ENCODE peak calls at places on chromosomes 4 and X, in five cellular contexts. A is A549, N is right lobe of liver, M is lower leg skin, U is NB4. H is an unnamed sample.

GRCh38 chrX:773292-774025 is 142.9 kb downstream of the SHOX start:
- DNase-seq in M (no peak), A (no peak), U (no peak), N (no peak), H (no peak)

GRCh38 chr4:90328558-90328957 is 201.4 kb downstream of the CCSER1 start:
- DNase-seq in N (no peak), A (no peak), U (peak), M (peak), H (no peak)

GRCh38 chrX:151396042-151396826 is 772 bp upstream of the VMA21 start:
- DNase-seq in M (no peak), U (peak), A (no peak), N (no peak), H (peak)

GRCh38 chr4:82744284-82744963 is 54.2 kb downstream of the SCD5 start:
- DNase-seq in A (no peak), U (no peak), N (no peak), M (peak), H (no peak)

GRCh38 chr4:182877326-182877883 is 39.8 kb downstream of the DCTD start:
- DNase-seq in M (peak), U (no peak), A (no peak), N (no peak), H (no peak)

GRCh38 chr4:188372856-188373255 is 233.6 kb downstream of the TRIML1 start:
- DNase-seq in N (no peak), M (no peak), A (peak), U (no peak), H (no peak)

GRCh38 chr4:54716478-54717065 is 58.8 kb downstream of the KIT start:
- DNase-seq in A (no peak), N (no peak), U (no peak), M (no peak), H (no peak)

GRCh38 chr4:185351691-185352090 is 44.0 kb downstream of the LRP2BP start:
- DNase-seq in M (no peak), A (no peak), N (no peak), U (no peak), H (no peak)

GRCh38 chrX:79366888-79367749 is at the start of gene ITM2A:
- DNase-seq in A (no peak), N (peak), U (peak), M (peak), H (no peak)

GRCh38 chr4:101101072-101101471 is 246.3 kb downstream of the PPP3CA start:
- DNase-seq in U (no peak), M (no peak), N (no peak), A (no peak), H (no peak)

GRCh38 chr4:175884048-175884447 is 72.0 kb upstream of the GPM6A start:
- DNase-seq in N (no peak), M (no peak), U (no peak), A (no peak), H (no peak)

GRCh38 chr4:72323227-72323626 is 245.8 kb downstream of the ADAMTS3 start:
- DNase-seq in N (no peak), A (no peak), M (no peak), U (no peak), H (no peak)

GRCh38 chrX:15808254-15808653 is 18.0 kb downstream of the ZRSR2 start:
- DNase-seq in N (no peak), A (no peak), M (no peak), U (no peak), H (no peak)

GRCh38 chr4:5888222-5888701 is 4.6 kb downstream of the CRMP1 start:
- DNase-seq in M (no peak), A (no peak), U (no peak), N (no peak), H (no peak)

GRCh38 chrX:66016905-66017658 is 22.8 kb downstream of the VSIG4 start:
- DNase-seq in N (no peak), M (no peak), U (no peak), A (no peak), H (no peak)

GRCh38 chrX:66015906-66016689 is 23.8 kb downstream of the VSIG4 start:
- DNase-seq in U (no peak), N (no peak), A (no peak), M (no peak), H (no peak)

GRCh38 chrX:66014084-66014483 is 25.8 kb downstream of the VSIG4 start:
- DNase-seq in U (no peak), N (no peak), M (no peak), A (no peak), H (no peak)

GRCh38 chrX:66014560-66014959 is 25.3 kb downstream of the VSIG4 start:
- DNase-seq in A (no peak), U (peak), M (no peak), N (no peak), H (no peak)

GRCh38 chrX:66015152-66015827 is 24.6 kb downstream of the VSIG4 start:
- DNase-seq in A (no peak), U (peak), M (no peak), N (peak), H (no peak)
- TF ChIP-seq POLR2A in A (no peak), U (peak), M (no peak), N (peak), H (no peak)

GRCh38 chrX:19867411-19867732 is 20.0 kb downstream of the SH3KBP1 start:
- DNase-seq in N (no peak), M (peak), A (no peak), U (no peak), H (no peak)
- TF ChIP-seq POLR2A in N (no peak), M (no peak), A (no peak), U (no peak), H (no peak)

GRCh38 chr4:768076-768475 is 57.9 kb downstream of the CPLX1 start:
- DNase-seq in M (no peak), U (no peak), A (no peak), N (no peak), H (no peak)

GRCh38 chr4:771464-771863 is 54.5 kb downstream of the CPLX1 start:
- DNase-seq in A (no peak), U (no peak), N (no peak), M (no peak), H (no peak)

GRCh38 chr4:768995-769394 is 56.9 kb downstream of the CPLX1 start:
- DNase-seq in A (no peak), M (no peak), N (no peak), U (no peak), H (no peak)

GRCh38 chr4:770022-770421 is 55.9 kb downstream of the CPLX1 start:
- DNase-seq in A (no peak), M (no peak), U (no peak), N (no peak), H (no peak)

GRCh38 chr4:769511-769910 is 56.4 kb downstream of the CPLX1 start:
- DNase-seq in U (no peak), N (no peak), A (no peak), M (no peak), H (no peak)
- TF ChIP-seq POLR2A in U (no peak), N (no peak), A (no peak), M (no peak), H (no peak)

GRCh38 chrX:102712967-102713677 is 874 bp downstream of the GPRASP2 start:
- DNase-seq in A (peak), N (peak), M (peak), U (no peak), H (peak)
- TF ChIP-seq POLR2A in A (no peak), N (no peak), M (no peak), U (no peak), H (no peak)

GRCh38 chrX:72181178-72182125 is at the start of gene PIN4:
- DNase-seq in U (peak), M (peak), N (peak), A (peak), H (peak)
- TF ChIP-seq POLR2A in U (peak), M (no peak), N (peak), A (peak), H (peak)

DNA sequence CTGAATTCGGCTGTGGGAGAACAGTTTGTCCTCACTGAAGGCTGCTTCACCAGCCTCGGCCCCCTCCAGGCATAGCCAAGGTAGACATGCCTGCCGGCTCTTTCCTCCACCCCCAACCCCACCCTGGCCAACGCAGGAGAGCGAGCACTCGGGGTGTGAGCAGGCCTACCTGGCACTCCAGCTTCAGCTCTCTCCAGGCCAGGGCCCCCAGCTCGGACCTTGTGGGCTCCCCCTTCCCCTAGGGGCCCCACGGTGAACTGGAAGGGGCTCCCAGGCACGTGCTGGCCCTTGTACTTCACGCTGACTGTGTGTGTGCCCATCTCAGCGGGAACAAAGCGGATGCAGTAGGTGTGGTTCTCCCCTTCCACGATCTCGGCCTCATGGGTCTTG is 22.4 kb downstream of the FLNA start:
- DNase-seq in M (no peak), N (no peak), U (no peak), A (no peak), H (no peak)
- TF ChIP-seq POLR2A in M (no peak), N (no peak), U (no peak), A (no peak), H (no peak)

DNA sequence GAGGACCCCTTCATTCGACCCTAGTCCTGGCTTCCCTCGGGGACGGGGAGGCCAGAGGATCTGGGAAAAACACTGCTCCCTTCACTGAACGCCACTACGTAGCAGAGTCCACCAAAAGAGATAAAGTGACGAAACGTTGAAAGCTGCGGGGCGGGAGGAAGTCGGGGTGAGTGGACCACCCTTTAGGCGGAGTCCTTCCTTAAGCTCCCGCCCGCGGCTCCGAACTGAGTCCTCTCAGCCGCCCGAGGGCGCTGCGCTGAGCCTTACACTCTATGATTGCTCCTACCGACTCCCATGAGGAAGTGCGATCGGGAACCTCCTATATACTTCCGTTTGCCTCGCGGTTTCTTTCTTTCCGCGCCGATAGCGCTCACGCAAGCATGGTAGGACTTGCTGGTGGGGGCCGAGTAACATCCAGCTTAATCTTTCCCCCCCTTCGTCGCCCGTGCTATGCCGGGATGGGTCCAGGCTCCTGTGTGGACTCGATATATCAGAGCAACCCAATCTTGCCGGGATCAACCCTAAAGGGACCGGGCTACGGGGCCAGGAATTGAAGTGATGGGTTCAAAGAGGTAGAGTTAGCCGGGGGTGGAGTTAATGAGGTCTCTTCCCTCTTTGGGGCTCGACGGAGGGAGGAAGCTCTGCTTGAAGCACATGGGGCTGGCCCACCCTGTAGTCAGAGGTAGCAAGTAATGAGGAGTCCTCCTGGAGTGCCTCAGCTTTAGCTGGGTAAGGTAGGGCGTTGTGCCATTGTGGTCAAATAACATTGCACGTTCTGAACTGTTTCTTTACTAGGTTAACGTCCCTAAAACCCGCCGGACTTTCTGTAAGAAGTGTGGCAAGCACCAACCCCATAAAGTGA is at the start of gene RPL36A:
- DNase-seq in N (peak), M (peak), A (peak), U (peak), H (peak)
- TF ChIP-seq POLR2A in N (peak), M (no peak), A (peak), U (peak), H (peak)

DNA sequence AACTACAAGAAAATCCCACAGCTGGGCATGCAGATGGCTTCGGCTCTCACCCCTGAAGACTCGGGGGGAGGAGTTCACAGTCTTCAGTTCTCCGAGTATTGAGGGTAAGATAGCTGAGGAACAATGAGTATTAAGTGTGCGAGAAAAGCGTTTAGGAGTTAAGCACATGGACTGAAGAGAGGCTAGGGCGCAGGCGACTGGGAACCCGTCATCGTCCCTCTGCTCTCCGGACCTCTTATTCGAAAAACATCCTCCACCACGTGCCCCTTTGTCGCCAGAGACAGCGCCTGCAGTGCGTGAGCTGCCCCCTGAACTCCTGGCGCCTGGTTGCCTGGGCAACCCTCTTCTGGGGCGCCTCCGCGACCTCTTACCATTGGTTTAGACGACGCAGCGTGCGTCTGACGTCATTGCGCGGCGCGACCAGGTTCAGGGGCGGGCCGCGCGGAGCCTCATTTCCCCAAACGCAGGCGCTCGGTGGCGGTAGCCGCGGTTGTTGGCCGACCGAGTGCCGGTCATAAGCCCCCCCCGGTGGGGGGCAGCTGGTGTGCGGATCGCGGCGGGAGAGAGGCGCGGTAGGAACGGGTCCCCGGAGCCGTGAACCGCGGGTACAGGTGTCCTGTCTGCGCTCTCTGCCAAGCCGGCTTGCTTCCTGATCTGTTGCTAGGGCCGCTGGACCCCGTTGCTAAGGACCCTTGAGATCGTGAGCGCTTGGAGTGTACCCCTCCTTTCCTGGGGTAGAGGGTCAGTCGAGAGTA is at the start of gene PACRGL:
- DNase-seq in A (peak), N (peak), U (peak), M (peak), H (peak)
- TF ChIP-seq POLR2A in A (peak), N (peak), U (peak), M (no peak), H (peak)